ENCODE peak calls at places on chromosomes 13 and 19, in seven cellular contexts. E, C, T, L, Q, H and F are unnamed samples.

GRCh38 chr19:54430306-54431254 is 15.3 kb downstream of the TTYH1 start:
- DNase-seq in E (peak; percentile 49), C (no peak), T (peak; percentile 49), L (no peak), Q (peak; percentile 89), H (no peak), F (no peak)

GRCh38 chr13:103287659-103288058 is 221.4 kb upstream of the SLC10A2 start:
- DNase-seq in E (no peak), C (no peak), T (no peak), L (no peak), Q (no peak), H (no peak), F (no peak)

GRCh38 chr19:16571689-16572331 is 405 bp downstream of the SLC35E1 start:
- DNase-seq in E (peak; percentile 42), C (no peak), T (peak; percentile 46), L (no peak), Q (no peak), H (no peak), F (peak; percentile 17)

GRCh38 chr13:112840472-112841302 is 128.3 kb upstream of the MCF2L start:
- DNase-seq in E (no peak), C (no peak), T (no peak), L (no peak), Q (no peak), H (no peak), F (no peak)

GRCh38 chr13:34654203-34654602 is 287.9 kb upstream of the NBEA start:
- DNase-seq in E (peak; percentile 2), C (no peak), T (no peak), L (no peak), Q (no peak), H (no peak), F (peak; percentile 18)

GRCh38 chr19:4108767-4109625 is 14.9 kb downstream of the MAP2K2 start:
- DNase-seq in E (no peak), C (no peak), T (no peak), L (no peak), Q (no peak), H (no peak), F (no peak)

GRCh38 chr13:73556902-73557301 is 498.1 kb downstream of the KLF5 start:
- DNase-seq in E (no peak), C (no peak), T (no peak), L (no peak), Q (no peak), H (no peak), F (peak; percentile 2)

GRCh38 chr19:27745978-27746542 is 1466.9 kb downstream of the UQCRFS1 start:
- DNase-seq in E (no peak), C (no peak), T (no peak), L (no peak), Q (no peak), H (no peak), F (no peak)

GRCh38 chr13:33003458-33004019 is 12.7 kb upstream of the KL start:
- DNase-seq in E (no peak), C (no peak), T (no peak), L (no peak), Q (no peak), H (no peak), F (no peak)

GRCh38 chr13:113610266-113610665 is 25.7 kb downstream of the TFDP1 start:
- DNase-seq in E (no peak), C (no peak), T (no peak), L (no peak), Q (no peak), H (no peak), F (no peak)

GRCh38 chr13:110470272-110471009 is 91.1 kb downstream of the RAB20 start:
- DNase-seq in E (no peak), C (no peak), T (peak; percentile 23), L (no peak), Q (no peak), H (no peak), F (no peak)

GRCh38 chr19:3162418-3163229 is 15.9 kb upstream of the S1PR4 start:
- DNase-seq in E (no peak), C (no peak), T (no peak), L (no peak), Q (no peak), H (no peak), F (peak; percentile 42)

GRCh38 chr19:46718157-46718933 is 1.4 kb upstream of the PRKD2 start:
- DNase-seq in E (no peak), C (no peak), T (no peak), L (no peak), Q (no peak), H (no peak), F (no peak)

GRCh38 chr13:100520936-100521765 is 67.4 kb downstream of the GGACT start:
- DNase-seq in E (no peak), C (no peak), T (no peak), L (no peak), Q (no peak), H (no peak), F (no peak)

GRCh38 chr19:8487137-8487851 is 15.1 kb downstream of the PRAM1 start:
- DNase-seq in E (no peak), C (peak; percentile 26), T (no peak), L (no peak), Q (no peak), H (no peak), F (no peak)

GRCh38 chr13:75236774-75237173 is 245.2 kb downstream of the TBC1D4 start:
- DNase-seq in E (no peak), C (no peak), T (no peak), L (no peak), Q (no peak), H (no peak), F (peak; percentile 59)

GRCh38 chr13:35649162-35649561 is 172.7 kb upstream of the MAB21L1 start:
- DNase-seq in E (peak; percentile 32), C (no peak), T (no peak), L (no peak), Q (no peak), H (no peak), F (peak; percentile 61)

GRCh38 chr19:48844472-48844871 is 8.2 kb upstream of the HSD17B14 start:
- DNase-seq in E (peak; percentile 71), C (no peak), T (peak; percentile 35), L (peak; percentile 16), Q (no peak), H (no peak), F (peak; percentile 77)

GRCh38 chr19:5935473-5936307 is 21.6 kb downstream of the CAPS start:
- DNase-seq in E (no peak), C (no peak), T (no peak), L (no peak), Q (no peak), H (no peak), F (peak; percentile 48)

GRCh38 chr19:33719366-33720154 is 77.1 kb upstream of the KCTD15 start:
- DNase-seq in E (no peak), C (no peak), T (no peak), L (no peak), Q (peak; percentile 49), H (no peak), F (no peak)

GRCh38 chr13:113002206-113002821 is 33.3 kb downstream of the MCF2L start:
- DNase-seq in E (no peak), C (no peak), T (no peak), L (no peak), Q (peak; percentile 58), H (no peak), F (no peak)

GRCh38 chr13:65054277-65054676 is 2175.9 kb downstream of the PCDH9 start:
- DNase-seq in E (no peak), C (no peak), T (no peak), L (no peak), Q (no peak), H (no peak), F (no peak)

GRCh38 chr13:113864303-113864890 is 521 bp upstream of the GAS6 start:
- DNase-seq in E (peak; percentile 39), C (no peak), T (peak; percentile 20), L (no peak), Q (no peak), H (no peak), F (no peak)

DNA sequence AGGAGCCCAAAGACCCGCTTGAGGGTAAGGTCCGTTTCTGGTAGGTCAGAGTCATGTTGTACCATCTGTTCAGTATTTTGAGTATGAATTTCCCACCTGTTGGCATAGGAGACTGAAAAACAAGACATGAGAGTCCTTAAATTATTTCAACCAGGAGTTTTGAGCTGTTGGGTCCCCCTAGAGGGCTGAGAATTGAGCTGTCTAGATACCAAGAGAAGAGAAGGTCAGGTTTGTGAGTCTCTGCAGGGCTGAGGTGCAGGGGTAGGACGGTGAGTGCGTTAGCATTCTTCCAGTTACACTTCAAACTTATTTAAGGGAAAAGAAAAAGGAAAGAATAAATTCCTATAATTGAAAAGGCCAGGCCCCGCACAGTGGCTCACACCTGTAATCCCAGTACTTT is 5.0 kb downstream of the CBLC start:
- DNase-seq in E (no peak), C (no peak), T (no peak), L (no peak), Q (no peak), H (no peak), F (no peak)
- TF ChIP-seq CTCF in E (peak; percentile 9), C (no peak), T (no peak), L (peak; percentile 7), Q (no peak), H (no peak), F (peak; percentile 4)

DNA sequence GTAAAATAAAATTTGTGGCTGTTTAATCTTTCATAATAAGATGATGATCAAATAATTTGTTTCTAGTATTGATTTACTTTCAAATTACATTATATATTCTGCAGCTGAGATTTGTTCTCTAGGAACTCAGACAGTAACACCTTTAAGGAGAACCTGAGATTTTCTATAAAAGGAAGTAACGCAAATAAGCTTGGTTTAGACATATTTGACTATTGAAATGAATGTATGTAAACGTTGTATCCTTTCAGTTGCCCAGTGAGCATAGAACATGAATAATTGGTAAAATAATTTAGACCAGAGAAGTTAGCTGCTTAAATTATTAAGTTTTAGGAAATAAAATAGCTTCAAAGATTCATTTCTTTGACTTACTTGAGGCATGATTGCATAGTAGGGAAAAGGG is 3.1 kb downstream of the CDK8 start:
- DNase-seq in E (no peak), C (no peak), T (no peak), L (no peak), Q (no peak), H (no peak), F (no peak)
- H3K4me3 ChIP-seq in E (no peak overlapping the region), C (no peak overlapping the region), T (no peak overlapping the region), L (no peak overlapping the region), Q (peak overlapping the region; percentile 95), H (no peak overlapping the region), F (no peak overlapping the region)

DNA sequence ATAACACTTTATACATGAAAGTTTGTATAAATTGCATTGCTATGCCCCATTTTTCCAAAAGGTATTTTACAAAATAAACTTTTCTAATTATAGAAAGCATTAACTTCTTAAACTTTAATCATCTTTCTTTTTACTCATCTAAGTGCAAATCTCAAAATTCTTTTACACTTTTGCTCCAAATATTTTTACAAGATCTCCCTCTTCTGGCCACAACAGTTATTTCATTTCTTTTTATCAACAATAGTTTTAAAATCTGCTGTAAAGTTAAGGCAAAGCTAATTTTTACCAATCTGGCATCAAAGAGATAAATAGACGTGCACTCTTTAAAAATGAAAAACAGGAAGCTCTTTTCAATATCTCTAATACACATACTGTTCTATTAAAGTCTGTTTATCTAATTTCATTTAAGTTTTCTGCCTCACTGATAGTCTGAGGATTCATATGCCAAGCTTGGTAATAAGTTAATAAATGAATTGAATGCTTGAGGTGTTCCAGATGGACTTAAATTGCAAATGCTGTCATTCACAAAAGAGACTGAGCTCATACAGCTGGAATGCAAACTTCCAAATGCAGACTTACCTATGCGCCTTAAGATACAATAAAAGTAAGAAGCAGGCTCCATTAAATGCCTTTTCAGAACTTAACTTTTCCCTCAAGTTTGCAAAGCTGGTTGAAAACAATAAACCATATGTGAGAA is 583.0 kb upstream of the ATXN8OS start:
- DNase-seq in E (no peak), C (no peak), T (no peak), L (no peak), Q (no peak), H (no peak), F (no peak)
- TF ChIP-seq CTCF in E (no peak), C (no peak), T (peak; percentile 4), L (no peak), Q (peak; percentile 21), H (no peak), F (peak; percentile 10)

GRCh38 chr19:30449191-30449590 is 77.0 kb downstream of the ZNF536 start:
- DNase-seq in E (no peak), C (no peak), T (no peak), L (no peak), Q (no peak), H (no peak), F (no peak)
- H3K4me3 ChIP-seq in E (no peak overlapping the region), C (no peak overlapping the region), T (no peak overlapping the region), L (no peak overlapping the region), Q (no peak overlapping the region), H (no peak overlapping the region), F (no peak overlapping the region)